ENCODE peak calls at places on chromosome 1, in five cellular contexts. J, U, K, W and G are unnamed samples.
A peak's percentile ranks its signal among the peaks of the same experiment; 100 is the strongest.

GRCh38 chr1:205275133-205275532 is 46.4 kb downstream of the NUAK2 start:
- DNase-seq in J (no peak), U (no peak), K (no peak), W (no peak), G (peak; percentile 87)

GRCh38 chr1:243487649-243488227 is 231.9 kb downstream of the SDCCAG8 start:
- DNase-seq in J (no peak), U (no peak), K (no peak), W (no peak), G (peak; percentile 62)

GRCh38 chr1:100443739-100444571 is 91.6 kb downstream of the CDC14A start:
- DNase-seq in J (peak; percentile 63), U (peak; percentile 50), K (no peak), W (no peak), G (no peak)

GRCh38 chr1:3731543-3731942 is 20.7 kb upstream of the CCDC27 start:
- DNase-seq in J (no peak), U (no peak), K (no peak), W (no peak), G (no peak)

GRCh38 chr1:191993549-191993948 is 164.7 kb upstream of the RGS18 start:
- DNase-seq in J (peak; percentile 30), U (peak; percentile 51), K (no peak), W (no peak), G (no peak)

GRCh38 chr1:94239796-94240195 is 2.4 kb upstream of the ARHGAP29 start:
- DNase-seq in J (no peak), U (peak; percentile 72), K (no peak), W (no peak), G (no peak)

GRCh38 chr1:113041569-113042335 is 31.2 kb upstream of the LRIG2 start:
- DNase-seq in J (no peak), U (no peak), K (no peak), W (no peak), G (no peak)

GRCh38 chr1:151790940-151791651 is 796 bp upstream of the TDRKH start:
- DNase-seq in J (no peak), U (peak; percentile 13), K (no peak), W (no peak), G (peak; percentile 27)

GRCh38 chr1:1436634-1437032 is 1.1 kb downstream of the VWA1 start:
- DNase-seq in J (no peak), U (no peak), K (no peak), W (no peak), G (no peak)

GRCh38 chr1:10514490-10515235 is 39.9 kb downstream of the PEX14 start:
- DNase-seq in J (peak; percentile 36), U (peak; percentile 46), K (no peak), W (no peak), G (peak; percentile 89)

GRCh38 chr1:209675567-209676154 is 449 bp downstream of the G0S2 start:
- DNase-seq in J (peak; percentile 45), U (peak; percentile 31), K (peak; percentile 38), W (no peak), G (peak; percentile 30)

GRCh38 chr1:12078938-12079861 is 16.1 kb downstream of the TNFRSF8 start:
- DNase-seq in J (peak; percentile 37), U (peak; percentile 55), K (no peak), W (no peak), G (peak; percentile 37)

GRCh38 chr1:102941364-102941947 is 166.9 kb downstream of the COL11A1 start:
- DNase-seq in J (no peak), U (peak; percentile 22), K (no peak), W (no peak), G (no peak)

GRCh38 chr1:42674682-42675081 is 7.5 kb upstream of the YBX1 start:
- DNase-seq in J (no peak), U (no peak), K (no peak), W (no peak), G (peak; percentile 71)

GRCh38 chr1:9603307-9603706 is 14.6 kb downstream of the TMEM201 start:
- DNase-seq in J (no peak), U (no peak), K (no peak), W (no peak), G (no peak)

GRCh38 chr1:197572169-197572568 is 203.1 kb downstream of the DENND1B start:
- DNase-seq in J (no peak), U (no peak), K (no peak), W (no peak), G (no peak)

GRCh38 chr1:93574511-93574910 is 107.1 kb downstream of the BCAR3 start:
- DNase-seq in J (no peak), U (no peak), K (no peak), W (no peak), G (no peak)

GRCh38 chr1:65065535-65066378 is 82.2 kb upstream of the AK4 start:
- DNase-seq in J (no peak), U (no peak), K (peak; percentile 43), W (no peak), G (peak; percentile 65)

GRCh38 chr1:53331446-53332187 is 3.7 kb upstream of the LRP8 start:
- DNase-seq in J (no peak), U (no peak), K (peak; percentile 10), W (no peak), G (no peak)

GRCh38 chr1:206916000-206916709 is 5.6 kb downstream of the FCMR start:
- DNase-seq in J (no peak), U (no peak), K (no peak), W (no peak), G (no peak)

DNA sequence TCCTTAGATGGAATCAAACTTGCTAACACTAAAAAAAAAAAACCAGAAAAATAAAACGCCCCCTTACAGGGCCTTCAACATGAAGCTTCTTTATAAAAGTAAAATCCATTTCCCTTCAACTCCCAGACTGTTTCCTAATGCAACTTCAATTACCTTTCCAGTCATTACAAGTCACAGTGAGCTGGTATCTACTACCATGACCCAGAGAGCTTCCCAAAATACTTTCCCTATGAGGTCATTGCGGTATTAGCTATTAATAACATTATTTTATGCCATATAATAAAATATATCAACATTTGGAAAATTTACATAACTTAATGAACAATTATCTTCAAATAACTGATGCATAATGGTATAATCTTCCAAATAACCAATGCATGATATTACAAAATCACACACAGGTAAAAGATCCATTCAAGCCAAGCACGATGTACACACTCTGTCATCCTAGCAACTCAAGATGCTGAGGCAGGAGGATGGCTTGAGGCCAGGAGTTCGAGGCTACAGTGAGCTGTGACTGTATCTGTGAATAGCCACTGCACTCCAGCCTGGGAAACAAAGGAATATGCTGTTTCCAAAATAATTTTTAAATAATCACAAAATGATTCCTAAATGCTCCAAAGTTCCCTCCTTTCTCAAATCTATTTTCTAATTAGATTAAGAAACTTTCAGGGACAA is 24.1 kb downstream of the EIF4G3 start:
- DNase-seq in J (no peak), U (peak; percentile 43), K (peak; percentile 23), W (no peak), G (peak; percentile 39)
- TF ChIP-seq CTCF in J (no peak), U (no peak), K (no peak), W (no peak), G (no peak)

GRCh38 chr1:66282343-66282852 is 251.6 kb upstream of the SGIP1 start:
- DNase-seq in J (peak; percentile 77), U (peak; percentile 91), K (no peak), W (no peak), G (no peak)
- TF ChIP-seq CTCF in J (no peak), U (peak; percentile 32), K (no peak), W (peak; percentile 13), G (no peak)

GRCh38 chr1:23745515-23745914 is 2.2 kb downstream of the ELOA start:
- DNase-seq in J (peak; percentile 18), U (peak; percentile 61), K (no peak), W (no peak), G (no peak)

GRCh38 chr1:23741609-23742008 is 1.7 kb upstream of the ELOA start:
- DNase-seq in J (no peak), U (no peak), K (no peak), W (no peak), G (no peak)

GRCh38 chr1:23742670-23743286 is 493 bp upstream of the ELOA start:
- DNase-seq in J (no peak), U (peak; percentile 34), K (peak; percentile 36), W (no peak), G (no peak)

GRCh38 chr1:23747947-23748346 is 4.7 kb downstream of the ELOA start:
- DNase-seq in J (no peak), U (peak; percentile 34), K (no peak), W (no peak), G (no peak)

DNA sequence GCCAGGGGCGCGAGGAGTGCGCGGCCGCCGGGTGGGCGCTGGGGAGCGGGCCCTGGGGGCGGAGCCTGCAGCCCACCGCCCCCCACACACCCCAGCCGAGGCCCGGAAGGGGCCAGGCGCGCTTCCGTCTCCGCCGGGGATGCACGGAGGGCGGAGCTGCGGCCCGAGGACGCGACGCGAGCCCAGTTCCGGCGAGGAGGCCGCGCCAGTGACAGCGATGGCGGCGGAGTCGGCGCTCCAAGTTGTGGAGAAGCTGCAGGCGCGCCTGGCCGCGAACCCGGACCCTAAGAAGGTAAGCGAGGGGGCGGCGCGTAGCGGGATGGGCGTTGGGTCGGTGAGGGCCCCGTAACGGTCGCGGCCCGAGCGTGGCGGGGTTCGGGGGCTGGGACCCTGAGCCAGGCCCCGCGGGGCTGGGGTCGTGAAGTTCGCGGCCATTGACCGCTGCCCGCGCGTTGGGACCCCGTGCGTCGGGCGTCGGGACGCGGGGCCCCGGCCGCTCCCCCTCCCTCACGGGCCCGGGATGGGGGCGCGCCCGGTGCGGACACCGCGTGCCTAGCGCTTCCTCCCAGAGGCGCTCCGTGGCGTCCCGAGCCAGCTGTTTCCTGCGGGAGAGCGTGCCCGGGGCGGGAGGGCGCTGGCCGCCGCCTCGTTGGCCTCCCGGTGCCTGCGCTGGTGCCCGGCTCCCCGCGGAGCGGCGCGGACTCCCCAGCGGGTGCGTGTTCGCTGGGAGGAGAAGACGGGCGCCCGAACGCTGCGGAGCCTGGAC is at the start of gene ELOA:
- DNase-seq in J (peak; percentile 46), U (peak; percentile 51), K (peak; percentile 70), W (no peak), G (peak; percentile 75)
- TF ChIP-seq CTCF in J (no peak), U (no peak), K (no peak), W (no peak), G (no peak)

GRCh38 chr1:208174200-208174599 is 70.0 kb downstream of the PLXNA2 start:
- DNase-seq in J (no peak), U (peak; percentile 43), K (no peak), W (no peak), G (no peak)

GRCh38 chr1:208170252-208170651 is 73.9 kb downstream of the PLXNA2 start:
- DNase-seq in J (no peak), U (no peak), K (no peak), W (no peak), G (peak; percentile 64)

GRCh38 chr1:208173749-208174148 is 70.4 kb downstream of the PLXNA2 start:
- DNase-seq in J (no peak), U (no peak), K (no peak), W (no peak), G (no peak)

GRCh38 chr1:208171615-208172388 is 72.4 kb downstream of the PLXNA2 start:
- DNase-seq in J (no peak), U (no peak), K (no peak), W (no peak), G (no peak)

DNA sequence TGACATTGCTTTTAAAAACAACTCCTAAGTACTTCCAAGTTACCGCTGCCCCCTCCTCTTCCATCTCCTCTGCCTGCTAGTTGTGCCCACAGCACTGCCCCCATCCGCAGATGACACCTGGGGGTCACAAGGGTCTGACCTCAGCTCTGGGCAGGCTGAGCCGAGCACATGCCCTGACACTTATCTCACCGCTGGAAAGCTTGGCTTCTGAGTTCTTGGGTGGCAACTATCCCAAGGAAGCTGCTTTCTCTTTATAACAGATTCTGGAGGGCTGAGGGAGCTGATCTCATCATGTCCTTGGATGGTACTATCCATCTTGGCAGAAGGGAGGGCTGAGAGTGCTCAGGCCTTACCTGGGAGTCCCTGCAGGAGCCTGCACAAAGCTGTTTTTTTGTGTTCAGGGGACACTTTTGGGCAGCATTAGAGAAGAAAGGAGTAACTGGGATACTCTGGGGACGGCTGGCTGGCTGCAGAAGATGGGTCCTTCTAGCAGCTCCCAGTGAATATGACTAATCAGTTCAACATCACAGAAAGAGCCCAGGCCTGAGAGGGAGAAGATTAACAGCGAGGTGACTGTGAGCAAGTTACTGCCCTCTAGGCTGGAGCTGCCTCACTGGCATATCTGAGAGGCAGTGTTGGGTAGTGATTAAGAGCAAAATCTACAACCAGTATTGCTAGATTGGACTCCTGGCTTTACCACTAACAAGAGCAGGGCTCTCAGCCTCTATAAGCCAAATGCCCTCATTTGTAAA is 71.6 kb downstream of the PLXNA2 start:
- DNase-seq in J (no peak), U (no peak), K (no peak), W (no peak), G (no peak)
- TF ChIP-seq CTCF in J (no peak), U (no peak), K (no peak), W (no peak), G (no peak)